ENCODE peak calls at places on chromosomes 7 and 10, in ten cellular contexts. One of them, this sample, is unnamed.
A peak's percentile ranks its signal among the peaks of the same experiment; 100 is the strongest.

GRCh38 chr10:26481914-26482550 is 43.9 kb downstream of the APBB1IP start:
- DNase-seq in iPS-NIHi11: no peak
- DNase-seq in NCI-H1417: no peak
- DNase-seq in H1: no peak
- DNase-seq in fibroblast of mammary gland: no peak
- DNase-seq in iris pigment epithelial cell: no peak
- DNase-seq in stimulated activated CD4-positive, alpha-beta T cell treated with anti-CD3 and anti-CD28 coated beads, TNF-alpha, amount 100 ng/mL, for 1 hour: no peak
- DNase-seq in ureter: no peak
- DNase-seq in CD8-positive, alpha-beta memory T cell: peak; percentile 81
- DNase-seq in Caki2: no peak
- DNase-seq in this sample: peak; percentile 22

GRCh38 chr10:59176241-59177030 is at the start of gene PHYHIPL:
- DNase-seq in H1: peak; percentile 79
- DNase-seq in CD8-positive, alpha-beta memory T cell: no peak
- DNase-seq in stimulated activated CD4-positive, alpha-beta T cell treated with anti-CD3 and anti-CD28 coated beads, TNF-alpha, amount 100 ng/mL, for 1 hour: no peak
- DNase-seq in iris pigment epithelial cell: no peak
- DNase-seq in NCI-H1417: peak; percentile 75
- DNase-seq in iPS-NIHi11: peak; percentile 49
- DNase-seq in ureter: no peak
- DNase-seq in fibroblast of mammary gland: no peak
- DNase-seq in Caki2: peak; percentile 53
- DNase-seq in this sample: no peak

GRCh38 chr7:5677538-5678294 is 103.7 kb downstream of the RNF216 start:
- DNase-seq in ureter: peak; percentile 67
- DNase-seq in H1: peak; percentile 78
- DNase-seq in Caki2: peak; percentile 32
- DNase-seq in iPS-NIHi11: peak; percentile 71
- DNase-seq in iris pigment epithelial cell: peak; percentile 82
- DNase-seq in NCI-H1417: no peak
- DNase-seq in stimulated activated CD4-positive, alpha-beta T cell treated with anti-CD3 and anti-CD28 coated beads, TNF-alpha, amount 100 ng/mL, for 1 hour: no peak
- DNase-seq in fibroblast of mammary gland: peak; percentile 75
- DNase-seq in CD8-positive, alpha-beta memory T cell: peak; percentile 42
- DNase-seq in this sample: no peak

GRCh38 chr7:50792342-50793114 is 9.8 kb upstream of the GRB10 start:
- DNase-seq in iris pigment epithelial cell: peak; percentile 75
- DNase-seq in fibroblast of mammary gland: peak; percentile 49
- DNase-seq in stimulated activated CD4-positive, alpha-beta T cell treated with anti-CD3 and anti-CD28 coated beads, TNF-alpha, amount 100 ng/mL, for 1 hour: no peak
- DNase-seq in Caki2: peak; percentile 40
- DNase-seq in iPS-NIHi11: peak; percentile 59
- DNase-seq in CD8-positive, alpha-beta memory T cell: peak; percentile 21
- DNase-seq in H1: no peak
- DNase-seq in NCI-H1417: no peak
- DNase-seq in ureter: no peak
- DNase-seq in this sample: no peak

GRCh38 chr7:157017149-157017548 is 6.7 kb upstream of the MNX1 start:
- DNase-seq in iris pigment epithelial cell: no peak
- DNase-seq in H1: peak; percentile 60
- DNase-seq in NCI-H1417: no peak
- DNase-seq in Caki2: no peak
- DNase-seq in iPS-NIHi11: no peak
- DNase-seq in fibroblast of mammary gland: no peak
- DNase-seq in ureter: no peak
- DNase-seq in stimulated activated CD4-positive, alpha-beta T cell treated with anti-CD3 and anti-CD28 coated beads, TNF-alpha, amount 100 ng/mL, for 1 hour: no peak
- DNase-seq in CD8-positive, alpha-beta memory T cell: no peak
- DNase-seq in this sample: no peak

GRCh38 chr10:124221356-124222297 is 128.2 kb upstream of the CHST15 start:
- DNase-seq in H1: no peak
- DNase-seq in NCI-H1417: no peak
- DNase-seq in stimulated activated CD4-positive, alpha-beta T cell treated with anti-CD3 and anti-CD28 coated beads, TNF-alpha, amount 100 ng/mL, for 1 hour: no peak
- DNase-seq in iPS-NIHi11: no peak
- DNase-seq in Caki2: no peak
- DNase-seq in ureter: no peak
- DNase-seq in fibroblast of mammary gland: peak; percentile 7
- DNase-seq in CD8-positive, alpha-beta memory T cell: no peak
- DNase-seq in iris pigment epithelial cell: no peak
- DNase-seq in this sample: no peak

GRCh38 chr7:135204271-135204872 is 7.0 kb downstream of the WDR91 start:
- DNase-seq in iris pigment epithelial cell: peak; percentile 76
- DNase-seq in ureter: no peak
- DNase-seq in NCI-H1417: no peak
- DNase-seq in fibroblast of mammary gland: peak; percentile 88
- DNase-seq in iPS-NIHi11: no peak
- DNase-seq in CD8-positive, alpha-beta memory T cell: no peak
- DNase-seq in stimulated activated CD4-positive, alpha-beta T cell treated with anti-CD3 and anti-CD28 coated beads, TNF-alpha, amount 100 ng/mL, for 1 hour: no peak
- DNase-seq in H1: no peak
- DNase-seq in Caki2: no peak
- DNase-seq in this sample: no peak

GRCh38 chr7:116356979-116357378 is 142.6 kb upstream of the CAV2 start:
- DNase-seq in stimulated activated CD4-positive, alpha-beta T cell treated with anti-CD3 and anti-CD28 coated beads, TNF-alpha, amount 100 ng/mL, for 1 hour: no peak
- DNase-seq in NCI-H1417: no peak
- DNase-seq in ureter: no peak
- DNase-seq in Caki2: peak; percentile 10
- DNase-seq in H1: no peak
- DNase-seq in fibroblast of mammary gland: peak; percentile 38
- DNase-seq in CD8-positive, alpha-beta memory T cell: no peak
- DNase-seq in iris pigment epithelial cell: peak; percentile 8
- DNase-seq in iPS-NIHi11: no peak
- DNase-seq in this sample: no peak

GRCh38 chr7:94391716-94392390 is 2.8 kb upstream of the COL1A2 start:
- DNase-seq in H1: no peak
- DNase-seq in ureter: no peak
- DNase-seq in stimulated activated CD4-positive, alpha-beta T cell treated with anti-CD3 and anti-CD28 coated beads, TNF-alpha, amount 100 ng/mL, for 1 hour: no peak
- DNase-seq in Caki2: no peak
- DNase-seq in iris pigment epithelial cell: peak; percentile 88
- DNase-seq in CD8-positive, alpha-beta memory T cell: no peak
- DNase-seq in NCI-H1417: no peak
- DNase-seq in fibroblast of mammary gland: peak; percentile 72
- DNase-seq in iPS-NIHi11: peak; percentile 43
- DNase-seq in this sample: no peak

GRCh38 chr10:112820320-112820719 is 129.7 kb upstream of the TCF7L2 start:
- DNase-seq in fibroblast of mammary gland: no peak
- DNase-seq in stimulated activated CD4-positive, alpha-beta T cell treated with anti-CD3 and anti-CD28 coated beads, TNF-alpha, amount 100 ng/mL, for 1 hour: no peak
- DNase-seq in ureter: no peak
- DNase-seq in iPS-NIHi11: no peak
- DNase-seq in H1: no peak
- DNase-seq in Caki2: no peak
- DNase-seq in NCI-H1417: no peak
- DNase-seq in iris pigment epithelial cell: no peak
- DNase-seq in CD8-positive, alpha-beta memory T cell: no peak
- DNase-seq in this sample: no peak

GRCh38 chr10:78063236-78063635 is 29.6 kb downstream of the RPS24 start:
- DNase-seq in H1: no peak
- DNase-seq in ureter: no peak
- DNase-seq in stimulated activated CD4-positive, alpha-beta T cell treated with anti-CD3 and anti-CD28 coated beads, TNF-alpha, amount 100 ng/mL, for 1 hour: no peak
- DNase-seq in CD8-positive, alpha-beta memory T cell: no peak
- DNase-seq in iris pigment epithelial cell: no peak
- DNase-seq in Caki2: no peak
- DNase-seq in iPS-NIHi11: no peak
- DNase-seq in NCI-H1417: no peak
- DNase-seq in fibroblast of mammary gland: no peak
- DNase-seq in this sample: no peak

GRCh38 chr10:123743441-123744225 is 77.5 kb downstream of the GPR26 start:
- DNase-seq in fibroblast of mammary gland: peak; percentile 5
- DNase-seq in NCI-H1417: no peak
- DNase-seq in iris pigment epithelial cell: no peak
- DNase-seq in H1: no peak
- DNase-seq in iPS-NIHi11: no peak
- DNase-seq in Caki2: no peak
- DNase-seq in ureter: no peak
- DNase-seq in CD8-positive, alpha-beta memory T cell: no peak
- DNase-seq in stimulated activated CD4-positive, alpha-beta T cell treated with anti-CD3 and anti-CD28 coated beads, TNF-alpha, amount 100 ng/mL, for 1 hour: no peak
- DNase-seq in this sample: no peak

GRCh38 chr7:34260282-34260681 is 354.9 kb downstream of the BMPER start:
- DNase-seq in iPS-NIHi11: no peak
- DNase-seq in ureter: no peak
- DNase-seq in iris pigment epithelial cell: peak; percentile 93
- DNase-seq in stimulated activated CD4-positive, alpha-beta T cell treated with anti-CD3 and anti-CD28 coated beads, TNF-alpha, amount 100 ng/mL, for 1 hour: no peak
- DNase-seq in H1: no peak
- DNase-seq in Caki2: peak; percentile 52
- DNase-seq in NCI-H1417: no peak
- DNase-seq in CD8-positive, alpha-beta memory T cell: no peak
- DNase-seq in fibroblast of mammary gland: peak; percentile 98
- DNase-seq in this sample: no peak